ENCODE peak calls at places on chromosomes 16 and 17, in four cellular contexts. One of them, this sample, is unnamed.

GRCh38 chr16:88920618-88921602 is 54.5 kb upstream of the PABPN1L start:
- DNase-seq in K562: no peak
- DNase-seq in H1: no peak
- DNase-seq in SK-N-SH: peak; percentile 88
- DNase-seq in this sample: no peak

GRCh38 chr16:83402969-83403368 is 404.8 kb upstream of the HSBP1 start:
- DNase-seq in K562: no peak
- DNase-seq in SK-N-SH: no peak
- DNase-seq in H1: no peak
- DNase-seq in this sample: no peak

GRCh38 chr17:3535253-3535995 is 22.2 kb downstream of the TRPV3 start:
- DNase-seq in K562: peak; percentile 30
- DNase-seq in H1: peak; percentile 70
- DNase-seq in SK-N-SH: peak; percentile 88
- DNase-seq in this sample: peak; percentile 81

GRCh38 chr17:75260679-75261335 is 599 bp downstream of the GGA3 start:
- DNase-seq in H1: no peak
- DNase-seq in SK-N-SH: peak; percentile 13
- DNase-seq in K562: no peak
- DNase-seq in this sample: peak; percentile 32

GRCh38 chr16:77781091-77781490 is 7.3 kb upstream of the VAT1L start:
- DNase-seq in H1: no peak
- DNase-seq in K562: no peak
- DNase-seq in SK-N-SH: no peak
- DNase-seq in this sample: no peak

GRCh38 chr17:39082482-39082881 is 69.0 kb downstream of the PLXDC1 start:
- DNase-seq in H1: no peak
- DNase-seq in SK-N-SH: no peak
- DNase-seq in K562: no peak
- DNase-seq in this sample: no peak

GRCh38 chr17:19800571-19800970 is 52.5 kb upstream of the ALDH3A1 start:
- DNase-seq in SK-N-SH: no peak
- DNase-seq in K562: no peak
- DNase-seq in H1: no peak
- DNase-seq in this sample: no peak

GRCh38 chr17:3687949-3688614 is 7.9 kb downstream of the P2RX5 start:
- DNase-seq in H1: no peak
- DNase-seq in K562: peak; percentile 33
- DNase-seq in SK-N-SH: peak; percentile 27
- DNase-seq in this sample: no peak

GRCh38 chr17:77637807-77638182 is 320.7 kb upstream of the TNRC6C start:
- DNase-seq in SK-N-SH: peak; percentile 68
- DNase-seq in K562: no peak
- DNase-seq in H1: no peak
- DNase-seq in this sample: peak; percentile 42

GRCh38 chr17:49915670-49916069 is 53.3 kb upstream of the DLX4 start:
- DNase-seq in SK-N-SH: no peak
- DNase-seq in K562: no peak
- DNase-seq in H1: no peak
- DNase-seq in this sample: peak; percentile 38

GRCh38 chr17:15436399-15437369 is 30.7 kb downstream of the CDRT4 start:
- DNase-seq in H1: no peak
- DNase-seq in SK-N-SH: no peak
- DNase-seq in K562: peak; percentile 63
- DNase-seq in this sample: peak; percentile 59

GRCh38 chr16:698911-699671 is 6.5 kb downstream of the FBXL16 start:
- DNase-seq in K562: no peak
- DNase-seq in H1: no peak
- DNase-seq in SK-N-SH: no peak
- DNase-seq in this sample: no peak

GRCh38 chr16:89484088-89484501 is 6.3 kb downstream of the ANKRD11 start:
- DNase-seq in H1: no peak
- DNase-seq in SK-N-SH: no peak
- DNase-seq in K562: no peak
- DNase-seq in this sample: no peak

GRCh38 chr16:8568231-8568617 is 22.1 kb downstream of the TMEM114 start:
- DNase-seq in H1: no peak
- DNase-seq in SK-N-SH: no peak
- DNase-seq in K562: peak; percentile 6
- DNase-seq in this sample: no peak

GRCh38 chr16:11257131-11257938 is 1.3 kb upstream of the SOCS1 start:
- DNase-seq in K562: peak; percentile 85
- DNase-seq in SK-N-SH: peak; percentile 85
- DNase-seq in H1: no peak
- DNase-seq in this sample: peak; percentile 80

GRCh38 chr16:11757671-11758545 is 15.3 kb upstream of the TXNDC11 start:
- DNase-seq in SK-N-SH: no peak
- DNase-seq in K562: no peak
- DNase-seq in H1: no peak
- DNase-seq in this sample: no peak

GRCh38 chr16:61813339-61813738 is 222.9 kb downstream of the CDH8 start:
- DNase-seq in K562: no peak
- DNase-seq in SK-N-SH: no peak
- DNase-seq in H1: no peak
- DNase-seq in this sample: no peak

GRCh38 chr16:19062706-19063105 is 4.7 kb upstream of the COQ7 start:
- DNase-seq in H1: no peak
- DNase-seq in K562: no peak
- DNase-seq in SK-N-SH: no peak
- DNase-seq in this sample: no peak

GRCh38 chr16:66801320-66802105 is at the start of gene TERB1:
- DNase-seq in SK-N-SH: peak; percentile 20
- DNase-seq in H1: no peak
- DNase-seq in K562: no peak
- DNase-seq in this sample: peak; percentile 24
- TF ChIP-seq TEAD4 in SK-N-SH: no peak
- TF ChIP-seq TEAD4 in H1: no peak
- TF ChIP-seq TEAD4 in K562: no peak
- TF ChIP-seq TEAD4 in this sample: no peak

DNA sequence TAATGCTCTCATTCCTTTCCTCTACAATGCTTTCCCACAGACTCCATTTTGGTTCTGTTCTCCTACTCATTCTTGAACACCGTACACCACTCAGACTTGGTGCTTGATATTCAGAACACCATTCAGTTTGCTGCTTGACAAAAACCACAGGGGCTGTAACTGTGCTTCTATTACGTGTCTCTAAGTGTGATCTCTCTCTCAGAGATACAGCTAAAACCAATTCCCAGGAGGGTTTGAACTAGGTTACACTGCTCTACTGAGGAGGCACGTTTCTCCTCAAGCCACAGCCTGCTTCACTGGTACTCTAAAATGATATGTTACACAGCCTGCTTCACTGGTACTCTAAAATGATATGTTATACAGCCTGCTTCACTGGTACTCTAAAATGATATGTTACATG is 175.7 kb downstream of the CEP112 start:
- DNase-seq in SK-N-SH: no peak
- DNase-seq in K562: no peak
- DNase-seq in H1: no peak
- DNase-seq in this sample: no peak
- TF ChIP-seq TEAD4 in SK-N-SH: no peak
- TF ChIP-seq TEAD4 in K562: no peak
- TF ChIP-seq TEAD4 in H1: no peak
- TF ChIP-seq TEAD4 in this sample: no peak

GRCh38 chr17:71974051-71974450 is 146.8 kb upstream of the SOX9 start:
- DNase-seq in H1: no peak
- DNase-seq in SK-N-SH: no peak
- DNase-seq in K562: no peak
- DNase-seq in this sample: no peak

GRCh38 chr17:71966055-71966454 is 154.8 kb upstream of the SOX9 start:
- DNase-seq in K562: no peak
- DNase-seq in H1: no peak
- DNase-seq in SK-N-SH: no peak
- DNase-seq in this sample: no peak

GRCh38 chr17:71969500-71969899 is 151.3 kb upstream of the SOX9 start:
- DNase-seq in K562: no peak
- DNase-seq in SK-N-SH: no peak
- DNase-seq in H1: no peak
- DNase-seq in this sample: no peak

GRCh38 chr17:71966459-71967313 is 154.1 kb upstream of the SOX9 start:
- DNase-seq in H1: no peak
- DNase-seq in SK-N-SH: no peak
- DNase-seq in K562: no peak
- DNase-seq in this sample: no peak

DNA sequence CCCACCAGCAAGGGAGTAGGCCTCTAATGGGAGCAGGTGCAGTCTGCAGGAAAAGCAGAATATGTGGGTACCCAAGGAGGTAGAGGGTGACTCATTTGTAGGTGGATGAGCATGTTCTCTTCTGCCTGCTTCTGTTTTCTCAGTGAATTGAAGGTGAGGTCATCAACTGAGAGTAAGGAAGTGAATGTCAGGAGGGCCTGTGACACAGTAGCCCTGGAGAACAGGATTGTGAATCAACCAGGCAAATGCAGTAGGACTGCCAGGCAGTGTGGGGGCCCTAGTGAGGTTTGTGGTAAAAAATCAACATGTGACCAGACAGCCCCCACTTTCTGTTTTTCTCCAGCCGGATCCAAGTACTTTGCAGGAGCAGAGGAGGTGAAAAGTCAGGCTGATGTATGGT is 150.5 kb upstream of the SOX9 start:
- DNase-seq in H1: no peak
- DNase-seq in SK-N-SH: no peak
- DNase-seq in K562: no peak
- DNase-seq in this sample: no peak
- TF ChIP-seq TEAD4 in H1: no peak
- TF ChIP-seq TEAD4 in SK-N-SH: no peak
- TF ChIP-seq TEAD4 in K562: no peak
- TF ChIP-seq TEAD4 in this sample: no peak

GRCh38 chr17:1766382-1767135 is 4.7 kb downstream of the SERPINF1 start:
- DNase-seq in SK-N-SH: peak; percentile 65
- DNase-seq in K562: no peak
- DNase-seq in H1: no peak
- DNase-seq in this sample: no peak

GRCh38 chr17:1764274-1764673 is 2.4 kb downstream of the SERPINF1 start:
- DNase-seq in SK-N-SH: no peak
- DNase-seq in H1: no peak
- DNase-seq in K562: no peak
- DNase-seq in this sample: no peak

GRCh38 chr17:1769826-1770477 is 8.1 kb downstream of the SERPINF1 start:
- DNase-seq in SK-N-SH: no peak
- DNase-seq in H1: no peak
- DNase-seq in K562: no peak
- DNase-seq in this sample: peak; percentile 65

GRCh38 chr17:1765576-1765975 is 3.7 kb downstream of the SERPINF1 start:
- DNase-seq in K562: no peak
- DNase-seq in H1: no peak
- DNase-seq in SK-N-SH: no peak
- DNase-seq in this sample: no peak

GRCh38 chr17:1767358-1767757 is 5.5 kb downstream of the SERPINF1 start:
- DNase-seq in SK-N-SH: no peak
- DNase-seq in K562: no peak
- DNase-seq in H1: no peak
- DNase-seq in this sample: no peak
- TF ChIP-seq TEAD4 in SK-N-SH: no peak
- TF ChIP-seq TEAD4 in K562: no peak
- TF ChIP-seq TEAD4 in H1: no peak
- TF ChIP-seq TEAD4 in this sample: no peak

GRCh38 chr17:31388351-31388750 is 3.1 kb upstream of the RAB11FIP4 start:
- DNase-seq in H1: no peak
- DNase-seq in SK-N-SH: no peak
- DNase-seq in K562: no peak
- DNase-seq in this sample: no peak
- TF ChIP-seq TEAD4 in H1: no peak
- TF ChIP-seq TEAD4 in SK-N-SH: no peak
- TF ChIP-seq TEAD4 in K562: no peak
- TF ChIP-seq TEAD4 in this sample: no peak

DNA sequence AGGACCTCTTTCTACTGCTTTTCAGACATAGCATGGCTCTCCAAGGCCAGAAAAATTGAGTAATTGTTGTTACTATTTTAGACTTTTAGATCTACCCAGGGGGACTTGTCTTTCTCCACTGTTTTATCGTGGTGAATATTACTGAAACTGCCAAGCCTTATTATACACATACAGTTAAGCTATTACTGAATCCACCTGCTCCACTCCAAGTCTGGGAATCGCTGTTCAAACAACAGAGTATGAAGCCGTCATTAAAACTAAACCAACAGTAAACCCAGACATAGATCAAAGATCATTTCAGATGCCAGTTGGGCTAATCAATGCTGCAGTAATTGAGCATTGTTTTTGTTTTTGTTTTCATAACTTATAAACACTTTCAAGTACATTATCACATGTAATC is 163.5 kb downstream of the KCNJ2 start:
- DNase-seq in K562: no peak
- DNase-seq in H1: no peak
- DNase-seq in SK-N-SH: no peak
- DNase-seq in this sample: no peak
- TF ChIP-seq TEAD4 in K562: no peak
- TF ChIP-seq TEAD4 in H1: no peak
- TF ChIP-seq TEAD4 in SK-N-SH: no peak
- TF ChIP-seq TEAD4 in this sample: no peak

DNA sequence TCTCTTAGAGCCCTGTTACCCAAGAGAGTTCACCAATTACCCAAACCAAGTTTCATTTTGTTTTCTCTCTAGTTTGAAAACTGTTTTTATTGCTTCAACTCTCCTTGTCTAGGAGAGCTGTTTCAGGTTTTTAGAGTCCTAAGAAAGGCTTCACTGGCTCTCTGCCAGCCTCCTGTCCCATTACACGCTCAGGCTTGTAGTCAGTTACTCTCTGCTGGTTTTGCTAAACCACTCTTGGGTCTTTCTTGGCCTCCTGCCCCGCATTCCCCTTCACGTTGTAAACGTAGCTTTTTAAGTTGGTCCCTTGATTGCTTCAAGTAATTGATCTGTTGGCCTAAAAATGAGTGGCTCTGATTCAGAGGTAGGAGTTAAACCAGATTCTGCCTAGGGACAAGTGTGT is 529.1 kb downstream of the MAF start:
- DNase-seq in K562: no peak
- DNase-seq in SK-N-SH: no peak
- DNase-seq in H1: no peak
- DNase-seq in this sample: no peak
- TF ChIP-seq TEAD4 in K562: no peak
- TF ChIP-seq TEAD4 in SK-N-SH: no peak
- TF ChIP-seq TEAD4 in H1: no peak
- TF ChIP-seq TEAD4 in this sample: no peak